ENCODE peak calls at places on chromosomes 5 and 9, in nine cellular contexts. R, X, I, V, D, L, O, Y and M are unnamed samples.

GRCh38 chr9:75455444-75455921 is 367.2 kb downstream of the OSTF1 start:
- DNase-seq in R (peak; percentile 45), X (peak; percentile 16), I (peak; percentile 1), V (peak; percentile 26), D (peak; percentile 46), L (no peak), O (no peak), Y (no peak), M (peak; percentile 47)

GRCh38 chr5:54895816-54896341 is 89.5 kb downstream of the ESM1 start:
- DNase-seq in R (peak; percentile 64), X (no peak), I (peak; percentile 68), V (no peak), D (peak; percentile 29), L (peak; percentile 50), O (no peak), Y (no peak), M (no peak)

GRCh38 chr5:137296213-137296702 is 202.9 kb downstream of the SPOCK1 start:
- DNase-seq in R (no peak), X (no peak), I (peak; percentile 8), V (no peak), D (no peak), L (no peak), O (no peak), Y (no peak), M (no peak)

GRCh38 chr5:151685749-151686672 is 704 bp downstream of the SPARC start:
- DNase-seq in R (no peak), X (no peak), I (no peak), V (no peak), D (peak; percentile 57), L (no peak), O (no peak), Y (no peak), M (no peak)

GRCh38 chr5:168708301-168708695 is 129.1 kb upstream of the PANK3 start:
- DNase-seq in R (no peak), X (no peak), I (no peak), V (no peak), D (no peak), L (no peak), O (no peak), Y (no peak), M (no peak)

GRCh38 chr9:132026932-132027585 is 52.6 kb downstream of the MED27 start:
- DNase-seq in R (no peak), X (no peak), I (peak; percentile 74), V (no peak), D (no peak), L (no peak), O (no peak), Y (no peak), M (no peak)

GRCh38 chr9:37994639-37995347 is 74.2 kb downstream of the SHB start:
- DNase-seq in R (peak; percentile 81), X (peak; percentile 84), I (peak; percentile 88), V (peak; percentile 66), D (peak; percentile 39), L (peak; percentile 40), O (no peak), Y (peak; percentile 85), M (no peak)

GRCh38 chr5:120464627-120465280 is 654 bp downstream of the PRR16 start:
- DNase-seq in R (peak; percentile 15), X (peak; percentile 56), I (peak; percentile 64), V (no peak), D (peak; percentile 58), L (peak; percentile 25), O (no peak), Y (peak; percentile 75), M (peak; percentile 50)

DNA sequence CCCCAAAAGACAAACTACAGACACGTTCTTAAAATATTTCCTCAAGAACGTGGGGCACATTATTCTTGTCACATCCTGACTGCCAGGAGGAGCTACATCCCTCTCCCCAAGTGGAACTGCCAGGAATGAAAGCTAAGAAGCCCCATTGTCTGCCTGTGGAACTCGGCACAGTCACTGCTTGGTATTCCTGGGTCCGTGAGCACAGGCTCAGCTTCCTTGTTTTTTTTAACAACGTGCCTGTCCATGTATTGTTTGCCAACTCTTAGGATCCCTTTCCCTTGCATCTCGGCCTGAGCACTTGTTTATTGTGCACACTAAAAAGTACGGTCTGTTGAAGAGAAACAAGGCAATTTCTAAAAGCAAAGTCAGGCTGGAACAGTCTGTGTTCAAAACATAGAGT is 47.0 kb upstream of the SELENOP start:
- DNase-seq in R (no peak), X (no peak), I (no peak), V (no peak), D (no peak), L (no peak), O (no peak), Y (no peak), M (no peak)
- H3K4me3 ChIP-seq in R (no peak overlapping the region), X (no peak overlapping the region), I (no peak overlapping the region), V (no peak overlapping the region), D (no peak overlapping the region), L (no peak overlapping the region), O (peak overlapping the region; percentile 22), Y (no peak overlapping the region), M (no peak overlapping the region)

GRCh38 chr5:98510601-98511000 is 262.9 kb upstream of the RGMB start:
- DNase-seq in R (no peak), X (no peak), I (no peak), V (no peak), D (no peak), L (no peak), O (no peak), Y (no peak), M (no peak)
- H3K9me3 ChIP-seq in R (no peaks in the 10 kb centered on the region), X (no peaks in the 10 kb centered on the region), I (no peaks in the 10 kb centered on the region), V (no peaks in the 10 kb centered on the region), D (no peaks in the 10 kb centered on the region), L (no peaks in the 10 kb centered on the region), O (no peaks in the 10 kb centered on the region), Y (no peaks in the 10 kb centered on the region), M (no peaks in the 10 kb centered on the region)

GRCh38 chr5:42951847-42952411 is 88.2 kb downstream of the ANXA2R start:
- DNase-seq in R (no peak), X (peak; percentile 18), I (peak; percentile 22), V (no peak), D (no peak), L (peak; percentile 31), O (no peak), Y (peak; percentile 90), M (peak; percentile 46)
- TF ChIP-seq POLR2A in R (no peak), X (no peak), I (no peak), V (no peak), D (no peak), L (no peak), O (no peak), Y (no peak), M (no peak)

DNA sequence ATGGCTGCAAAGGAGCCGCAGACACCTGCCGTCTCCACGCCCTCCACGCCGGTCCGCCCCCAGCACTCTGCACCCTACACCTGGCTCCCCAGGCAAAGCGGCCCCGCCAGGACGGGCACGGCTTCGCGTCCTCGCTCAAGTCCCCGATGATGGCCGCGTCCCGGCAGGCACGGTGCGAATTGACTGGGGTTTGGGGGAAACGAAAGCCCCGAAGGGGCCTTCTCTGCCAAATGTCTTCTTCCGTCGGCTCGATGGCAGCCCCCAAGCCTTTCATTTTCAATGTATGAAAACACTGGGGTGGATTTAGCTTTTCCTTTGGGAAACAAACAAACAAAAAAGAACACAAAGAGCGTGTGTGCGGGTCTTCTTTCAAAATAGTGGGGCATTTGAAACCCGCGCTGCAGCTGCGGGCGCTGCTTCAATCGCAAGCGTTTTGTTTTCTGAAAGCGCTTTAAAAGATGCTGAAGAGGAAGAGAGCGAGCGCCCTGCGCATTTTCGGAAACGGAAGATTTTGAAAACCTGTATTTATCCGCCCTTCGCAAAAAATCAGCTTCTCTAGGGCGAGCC is 160.0 kb downstream of the RMI1 start:
- DNase-seq in R (no peak), X (no peak), I (peak; percentile 18), V (no peak), D (no peak), L (peak; percentile 43), O (no peak), Y (peak; percentile 81), M (peak; percentile 73)
- H3K4me3 ChIP-seq in R (no peak overlapping the region), X (peak overlapping the region; percentile 56), I (peak overlapping the region; percentile 27), V (peak overlapping the region; percentile 73), D (peak overlapping the region; percentile 6), L (peak overlapping the region; percentile 58), O (peak overlapping the region; percentile 60), Y (peak overlapping the region; percentile 70), M (peak overlapping the region; percentile 48)

DNA sequence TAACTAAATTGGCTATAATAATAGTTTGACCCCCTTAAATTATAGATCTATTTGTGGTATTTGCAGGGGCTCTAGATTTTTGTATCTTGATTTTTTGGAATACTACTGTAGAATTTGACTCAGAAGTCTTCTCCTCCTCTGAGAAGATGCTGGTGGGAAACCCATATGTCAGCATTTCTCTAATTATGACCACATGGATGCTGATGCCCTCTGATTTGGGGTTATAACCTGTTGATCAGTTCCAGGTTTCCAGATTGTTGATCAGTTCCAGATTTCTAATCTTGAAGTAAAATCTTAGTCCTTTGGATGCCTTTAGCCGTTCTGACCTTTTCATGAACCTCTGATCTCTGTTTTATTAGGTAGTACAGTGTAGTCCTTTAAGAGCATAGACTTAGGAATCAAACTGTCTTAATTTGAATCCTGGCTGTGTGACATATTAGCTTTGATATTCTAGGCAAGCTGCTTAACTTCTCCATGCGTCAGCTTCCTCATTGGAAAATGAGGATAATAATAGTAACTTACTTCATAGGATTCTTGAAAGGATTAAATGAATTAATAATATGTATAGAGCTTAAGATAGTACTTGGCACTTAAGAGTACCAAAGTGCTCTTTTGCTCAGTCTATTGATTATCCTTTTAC is 8.1 kb downstream of the FSD1L start:
- DNase-seq in R (no peak), X (no peak), I (no peak), V (no peak), D (no peak), L (no peak), O (no peak), Y (no peak), M (no peak)
- H3K9me3 ChIP-seq in R (no peaks in the 10 kb centered on the region), X (no peaks in the 10 kb centered on the region), I (peaks cover 5% of the 10 kb centered on the region), V (peaks cover 12% of the 10 kb centered on the region), D (no peaks in the 10 kb centered on the region), L (no peaks in the 10 kb centered on the region), O (no peaks in the 10 kb centered on the region), Y (peaks cover 10% of the 10 kb centered on the region), M (peaks cover 4% of the 10 kb centered on the region)

DNA sequence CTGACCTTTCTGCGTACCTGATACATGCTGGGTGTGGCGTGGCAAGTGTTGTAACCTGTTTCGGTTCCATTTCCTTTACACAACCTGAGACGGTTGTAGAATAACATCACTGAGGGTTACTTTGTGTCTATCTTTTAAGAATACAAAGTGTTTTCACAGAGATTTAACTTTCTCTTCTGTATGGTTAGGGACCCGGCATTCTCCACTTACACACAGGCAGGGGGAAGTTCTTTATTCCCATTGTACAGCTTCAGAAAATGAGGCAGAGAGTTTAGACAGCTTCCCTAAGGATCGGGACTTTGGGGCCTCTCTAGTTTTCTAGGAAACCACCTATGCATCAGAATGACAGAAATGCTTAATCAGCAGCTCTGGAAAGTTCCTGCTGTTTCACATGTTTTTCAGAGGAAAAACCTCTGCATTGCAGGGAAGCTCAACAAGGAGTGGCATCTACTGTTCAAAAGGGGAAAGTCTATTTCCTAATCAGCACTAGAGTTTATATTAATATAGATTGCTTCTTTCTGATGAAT is 41.3 kb downstream of the CAST start:
- DNase-seq in R (peak; percentile 84), X (no peak), I (no peak), V (no peak), D (no peak), L (peak; percentile 76), O (no peak), Y (no peak), M (peak; percentile 51)
- TF ChIP-seq POLR2A in R (no peak), X (no peak), I (no peak), V (no peak), D (no peak), L (no peak), O (peak; percentile 37), Y (no peak), M (peak; percentile 72)